ENCODE peak calls at places on chromosomes 11 and 22, in nine cellular contexts. One of them, this sample, is unnamed.

GRCh38 chr11:4202749-4203148 is 108.2 kb downstream of the RRM1 start:
- DNase-seq in adipocyte: no peak
- DNase-seq in dorsolateral prefrontal cortex: no peak
- DNase-seq in stimulated activated CD4-positive, alpha-beta T cell treated with anti-CD3 and anti-CD28 coated beads, Interleukin-1b, Interleukin-23, amount 100 ng/mL, for 24 hours: no peak
- DNase-seq in anterior cingulate cortex: no peak
- DNase-seq in GM13976: no peak
- DNase-seq in kidney: no peak
- DNase-seq in stimulated activated CD8-positive, alpha-beta memory T cell treated with anti-CD3 and anti-CD28 coated beads, Interleukin-2, amount 100 ng/mL, for 48 hours: no peak
- DNase-seq in NCI-H146: no peak
- DNase-seq in this sample: no peak

GRCh38 chr11:42890773-42891172 is 421.0 kb upstream of the API5 start:
- DNase-seq in adipocyte: no peak
- DNase-seq in dorsolateral prefrontal cortex: no peak
- DNase-seq in stimulated activated CD4-positive, alpha-beta T cell treated with anti-CD3 and anti-CD28 coated beads, Interleukin-1b, Interleukin-23, amount 100 ng/mL, for 24 hours: no peak
- DNase-seq in anterior cingulate cortex: no peak
- DNase-seq in GM13976: no peak
- DNase-seq in kidney: peak
- DNase-seq in stimulated activated CD8-positive, alpha-beta memory T cell treated with anti-CD3 and anti-CD28 coated beads, Interleukin-2, amount 100 ng/mL, for 48 hours: no peak
- DNase-seq in NCI-H146: no peak
- DNase-seq in this sample: peak

GRCh38 chr11:40160418-40160817 is 1299.0 kb downstream of the LRRC4C start:
- DNase-seq in adipocyte: no peak
- DNase-seq in dorsolateral prefrontal cortex: no peak
- DNase-seq in stimulated activated CD4-positive, alpha-beta T cell treated with anti-CD3 and anti-CD28 coated beads, Interleukin-1b, Interleukin-23, amount 100 ng/mL, for 24 hours: no peak
- DNase-seq in anterior cingulate cortex: no peak
- DNase-seq in GM13976: no peak
- DNase-seq in kidney: no peak
- DNase-seq in stimulated activated CD8-positive, alpha-beta memory T cell treated with anti-CD3 and anti-CD28 coated beads, Interleukin-2, amount 100 ng/mL, for 48 hours: no peak
- DNase-seq in NCI-H146: no peak
- DNase-seq in this sample: no peak

GRCh38 chr22:49328630-49329405 is 498.9 kb downstream of the BRD1 start:
- DNase-seq in adipocyte: no peak
- DNase-seq in dorsolateral prefrontal cortex: no peak
- DNase-seq in stimulated activated CD4-positive, alpha-beta T cell treated with anti-CD3 and anti-CD28 coated beads, Interleukin-1b, Interleukin-23, amount 100 ng/mL, for 24 hours: no peak
- DNase-seq in anterior cingulate cortex: no peak
- DNase-seq in GM13976: peak
- DNase-seq in kidney: peak
- DNase-seq in stimulated activated CD8-positive, alpha-beta memory T cell treated with anti-CD3 and anti-CD28 coated beads, Interleukin-2, amount 100 ng/mL, for 48 hours: no peak
- DNase-seq in NCI-H146: no peak
- DNase-seq in this sample: no peak

GRCh38 chr11:127003260-127003981 is 2.9 kb upstream of the KIRREL3 start:
- DNase-seq in adipocyte: peak
- DNase-seq in dorsolateral prefrontal cortex: peak
- DNase-seq in stimulated activated CD4-positive, alpha-beta T cell treated with anti-CD3 and anti-CD28 coated beads, Interleukin-1b, Interleukin-23, amount 100 ng/mL, for 24 hours: no peak
- DNase-seq in anterior cingulate cortex: no peak
- DNase-seq in GM13976: peak
- DNase-seq in kidney: peak
- DNase-seq in stimulated activated CD8-positive, alpha-beta memory T cell treated with anti-CD3 and anti-CD28 coated beads, Interleukin-2, amount 100 ng/mL, for 48 hours: no peak
- DNase-seq in NCI-H146: peak
- DNase-seq in this sample: peak

GRCh38 chr11:706957-707816 is 1.2 kb downstream of the EPS8L2 start:
- DNase-seq in adipocyte: peak
- DNase-seq in dorsolateral prefrontal cortex: no peak
- DNase-seq in stimulated activated CD4-positive, alpha-beta T cell treated with anti-CD3 and anti-CD28 coated beads, Interleukin-1b, Interleukin-23, amount 100 ng/mL, for 24 hours: no peak
- DNase-seq in anterior cingulate cortex: no peak
- DNase-seq in GM13976: no peak
- DNase-seq in kidney: peak
- DNase-seq in stimulated activated CD8-positive, alpha-beta memory T cell treated with anti-CD3 and anti-CD28 coated beads, Interleukin-2, amount 100 ng/mL, for 48 hours: no peak
- DNase-seq in NCI-H146: no peak
- DNase-seq in this sample: no peak

GRCh38 chr11:60056349-60056969 is at the start of gene MS4A3:
- DNase-seq in adipocyte: no peak
- DNase-seq in dorsolateral prefrontal cortex: no peak
- DNase-seq in stimulated activated CD4-positive, alpha-beta T cell treated with anti-CD3 and anti-CD28 coated beads, Interleukin-1b, Interleukin-23, amount 100 ng/mL, for 24 hours: no peak
- DNase-seq in anterior cingulate cortex: no peak
- DNase-seq in GM13976: no peak
- DNase-seq in kidney: no peak
- DNase-seq in stimulated activated CD8-positive, alpha-beta memory T cell treated with anti-CD3 and anti-CD28 coated beads, Interleukin-2, amount 100 ng/mL, for 48 hours: no peak
- DNase-seq in NCI-H146: no peak
- DNase-seq in this sample: no peak

GRCh38 chr11:47185305-47186075 is 744 bp downstream of the PACSIN3 start:
- DNase-seq in adipocyte: peak
- DNase-seq in dorsolateral prefrontal cortex: peak
- DNase-seq in stimulated activated CD4-positive, alpha-beta T cell treated with anti-CD3 and anti-CD28 coated beads, Interleukin-1b, Interleukin-23, amount 100 ng/mL, for 24 hours: no peak
- DNase-seq in anterior cingulate cortex: peak
- DNase-seq in GM13976: no peak
- DNase-seq in kidney: peak
- DNase-seq in stimulated activated CD8-positive, alpha-beta memory T cell treated with anti-CD3 and anti-CD28 coated beads, Interleukin-2, amount 100 ng/mL, for 48 hours: no peak
- DNase-seq in NCI-H146: peak
- DNase-seq in this sample: peak

GRCh38 chr11:117644403-117645155 is 152.4 kb downstream of the DSCAML1 start:
- DNase-seq in adipocyte: no peak
- DNase-seq in dorsolateral prefrontal cortex: no peak
- DNase-seq in stimulated activated CD4-positive, alpha-beta T cell treated with anti-CD3 and anti-CD28 coated beads, Interleukin-1b, Interleukin-23, amount 100 ng/mL, for 24 hours: no peak
- DNase-seq in anterior cingulate cortex: no peak
- DNase-seq in GM13976: no peak
- DNase-seq in kidney: no peak
- DNase-seq in stimulated activated CD8-positive, alpha-beta memory T cell treated with anti-CD3 and anti-CD28 coated beads, Interleukin-2, amount 100 ng/mL, for 48 hours: no peak
- DNase-seq in NCI-H146: no peak
- DNase-seq in this sample: no peak

GRCh38 chr11:12019867-12020416 is 11.5 kb upstream of the DKK3 start:
- DNase-seq in adipocyte: no peak
- DNase-seq in dorsolateral prefrontal cortex: no peak
- DNase-seq in stimulated activated CD4-positive, alpha-beta T cell treated with anti-CD3 and anti-CD28 coated beads, Interleukin-1b, Interleukin-23, amount 100 ng/mL, for 24 hours: no peak
- DNase-seq in anterior cingulate cortex: no peak
- DNase-seq in GM13976: no peak
- DNase-seq in kidney: no peak
- DNase-seq in stimulated activated CD8-positive, alpha-beta memory T cell treated with anti-CD3 and anti-CD28 coated beads, Interleukin-2, amount 100 ng/mL, for 48 hours: no peak
- DNase-seq in NCI-H146: no peak
- DNase-seq in this sample: no peak

GRCh38 chr11:69480547-69481392 is 693 bp upstream of the LINC01488 start:
- DNase-seq in adipocyte: no peak
- DNase-seq in dorsolateral prefrontal cortex: no peak
- DNase-seq in stimulated activated CD4-positive, alpha-beta T cell treated with anti-CD3 and anti-CD28 coated beads, Interleukin-1b, Interleukin-23, amount 100 ng/mL, for 24 hours: no peak
- DNase-seq in anterior cingulate cortex: no peak
- DNase-seq in GM13976: no peak
- DNase-seq in kidney: peak
- DNase-seq in stimulated activated CD8-positive, alpha-beta memory T cell treated with anti-CD3 and anti-CD28 coated beads, Interleukin-2, amount 100 ng/mL, for 48 hours: no peak
- DNase-seq in NCI-H146: no peak
- DNase-seq in this sample: no peak

GRCh38 chr22:29112102-29112501 is 39.3 kb downstream of the KREMEN1 start:
- DNase-seq in adipocyte: no peak
- DNase-seq in dorsolateral prefrontal cortex: no peak
- DNase-seq in stimulated activated CD4-positive, alpha-beta T cell treated with anti-CD3 and anti-CD28 coated beads, Interleukin-1b, Interleukin-23, amount 100 ng/mL, for 24 hours: no peak
- DNase-seq in anterior cingulate cortex: peak
- DNase-seq in GM13976: no peak
- DNase-seq in kidney: no peak
- DNase-seq in stimulated activated CD8-positive, alpha-beta memory T cell treated with anti-CD3 and anti-CD28 coated beads, Interleukin-2, amount 100 ng/mL, for 48 hours: no peak
- DNase-seq in NCI-H146: peak
- DNase-seq in this sample: peak

GRCh38 chr11:119148855-119149370 is at the start of gene ABCG4:
- DNase-seq in adipocyte: peak
- DNase-seq in dorsolateral prefrontal cortex: peak
- DNase-seq in stimulated activated CD4-positive, alpha-beta T cell treated with anti-CD3 and anti-CD28 coated beads, Interleukin-1b, Interleukin-23, amount 100 ng/mL, for 24 hours: no peak
- DNase-seq in anterior cingulate cortex: no peak
- DNase-seq in GM13976: peak
- DNase-seq in kidney: peak
- DNase-seq in stimulated activated CD8-positive, alpha-beta memory T cell treated with anti-CD3 and anti-CD28 coated beads, Interleukin-2, amount 100 ng/mL, for 48 hours: no peak
- DNase-seq in NCI-H146: peak
- DNase-seq in this sample: peak

GRCh38 chr22:42856865-42857704 is at the start of gene ARFGAP3:
- DNase-seq in adipocyte: peak
- DNase-seq in dorsolateral prefrontal cortex: peak
- DNase-seq in stimulated activated CD4-positive, alpha-beta T cell treated with anti-CD3 and anti-CD28 coated beads, Interleukin-1b, Interleukin-23, amount 100 ng/mL, for 24 hours: peak
- DNase-seq in anterior cingulate cortex: peak
- DNase-seq in GM13976: peak
- DNase-seq in kidney: peak
- DNase-seq in stimulated activated CD8-positive, alpha-beta memory T cell treated with anti-CD3 and anti-CD28 coated beads, Interleukin-2, amount 100 ng/mL, for 48 hours: peak
- DNase-seq in NCI-H146: peak
- DNase-seq in this sample: peak

GRCh38 chr11:110184974-110185597 is 91.9 kb downstream of the ZC3H12C start:
- DNase-seq in adipocyte: peak
- DNase-seq in dorsolateral prefrontal cortex: peak
- DNase-seq in stimulated activated CD4-positive, alpha-beta T cell treated with anti-CD3 and anti-CD28 coated beads, Interleukin-1b, Interleukin-23, amount 100 ng/mL, for 24 hours: no peak
- DNase-seq in anterior cingulate cortex: no peak
- DNase-seq in GM13976: no peak
- DNase-seq in kidney: no peak
- DNase-seq in stimulated activated CD8-positive, alpha-beta memory T cell treated with anti-CD3 and anti-CD28 coated beads, Interleukin-2, amount 100 ng/mL, for 48 hours: no peak
- DNase-seq in NCI-H146: peak
- DNase-seq in this sample: no peak

GRCh38 chr22:46586531-46587011 is 33.6 kb upstream of the GRAMD4 start:
- DNase-seq in adipocyte: no peak
- DNase-seq in dorsolateral prefrontal cortex: no peak
- DNase-seq in stimulated activated CD4-positive, alpha-beta T cell treated with anti-CD3 and anti-CD28 coated beads, Interleukin-1b, Interleukin-23, amount 100 ng/mL, for 24 hours: no peak
- DNase-seq in anterior cingulate cortex: no peak
- DNase-seq in GM13976: no peak
- DNase-seq in kidney: peak
- DNase-seq in stimulated activated CD8-positive, alpha-beta memory T cell treated with anti-CD3 and anti-CD28 coated beads, Interleukin-2, amount 100 ng/mL, for 48 hours: no peak
- DNase-seq in NCI-H146: no peak
- DNase-seq in this sample: no peak

GRCh38 chr22:38700789-38701628 is at the start of gene JOSD1:
- DNase-seq in adipocyte: peak
- DNase-seq in dorsolateral prefrontal cortex: peak
- DNase-seq in stimulated activated CD4-positive, alpha-beta T cell treated with anti-CD3 and anti-CD28 coated beads, Interleukin-1b, Interleukin-23, amount 100 ng/mL, for 24 hours: peak
- DNase-seq in anterior cingulate cortex: peak
- DNase-seq in GM13976: peak
- DNase-seq in kidney: peak
- DNase-seq in stimulated activated CD8-positive, alpha-beta memory T cell treated with anti-CD3 and anti-CD28 coated beads, Interleukin-2, amount 100 ng/mL, for 48 hours: peak
- DNase-seq in NCI-H146: peak
- DNase-seq in this sample: peak

GRCh38 chr11:11253995-11254394 is 99.1 kb downstream of the CSNK2A3 start:
- DNase-seq in adipocyte: no peak
- DNase-seq in dorsolateral prefrontal cortex: no peak
- DNase-seq in stimulated activated CD4-positive, alpha-beta T cell treated with anti-CD3 and anti-CD28 coated beads, Interleukin-1b, Interleukin-23, amount 100 ng/mL, for 24 hours: no peak
- DNase-seq in anterior cingulate cortex: no peak
- DNase-seq in GM13976: no peak
- DNase-seq in kidney: no peak
- DNase-seq in stimulated activated CD8-positive, alpha-beta memory T cell treated with anti-CD3 and anti-CD28 coated beads, Interleukin-2, amount 100 ng/mL, for 48 hours: no peak
- DNase-seq in NCI-H146: no peak
- DNase-seq in this sample: no peak

GRCh38 chr11:28228196-28228595 is 120.0 kb downstream of the METTL15 start:
- DNase-seq in adipocyte: peak
- DNase-seq in dorsolateral prefrontal cortex: no peak
- DNase-seq in stimulated activated CD4-positive, alpha-beta T cell treated with anti-CD3 and anti-CD28 coated beads, Interleukin-1b, Interleukin-23, amount 100 ng/mL, for 24 hours: no peak
- DNase-seq in anterior cingulate cortex: no peak
- DNase-seq in GM13976: no peak
- DNase-seq in kidney: no peak
- DNase-seq in stimulated activated CD8-positive, alpha-beta memory T cell treated with anti-CD3 and anti-CD28 coated beads, Interleukin-2, amount 100 ng/mL, for 48 hours: no peak
- DNase-seq in NCI-H146: no peak
- DNase-seq in this sample: no peak

GRCh38 chr11:8671651-8672062 is 10.8 kb downstream of the TRIM66 start:
- DNase-seq in adipocyte: no peak
- DNase-seq in dorsolateral prefrontal cortex: peak
- DNase-seq in stimulated activated CD4-positive, alpha-beta T cell treated with anti-CD3 and anti-CD28 coated beads, Interleukin-1b, Interleukin-23, amount 100 ng/mL, for 24 hours: no peak
- DNase-seq in anterior cingulate cortex: peak
- DNase-seq in GM13976: no peak
- DNase-seq in kidney: no peak
- DNase-seq in stimulated activated CD8-positive, alpha-beta memory T cell treated with anti-CD3 and anti-CD28 coated beads, Interleukin-2, amount 100 ng/mL, for 48 hours: no peak
- DNase-seq in NCI-H146: peak
- DNase-seq in this sample: peak